ENCODE peak calls at places on chromosomes 7 and 10, in ten cellular contexts. One of them, this sample, is unnamed.
A peak's percentile ranks its signal among the peaks of the same experiment; 100 is the strongest.

GRCh38 chr10:132113206-132113605 is 47.5 kb downstream of the JAKMIP3 start:
- DNase-seq in transverse colon: no peak
- DNase-seq in HepG2: no peak
- DNase-seq in K562: no peak
- DNase-seq in tibial nerve: no peak
- DNase-seq in suprapubic skin: no peak
- DNase-seq in ovary: peak; percentile 4
- DNase-seq in GM12878: no peak
- DNase-seq in SK-N-SH: no peak
- DNase-seq in sigmoid colon: peak; percentile 17
- DNase-seq in this sample: no peak

GRCh38 chr7:157974678-157975230 is 612.9 kb downstream of the PTPRN2 start:
- DNase-seq in transverse colon: no peak
- DNase-seq in HepG2: no peak
- DNase-seq in K562: no peak
- DNase-seq in tibial nerve: no peak
- DNase-seq in suprapubic skin: peak; percentile 18
- DNase-seq in ovary: no peak
- DNase-seq in GM12878: no peak
- DNase-seq in SK-N-SH: no peak
- DNase-seq in sigmoid colon: no peak
- DNase-seq in this sample: no peak

GRCh38 chr7:141600139-141600538 is 48.9 kb downstream of the AGK start:
- DNase-seq in transverse colon: no peak
- DNase-seq in HepG2: peak; percentile 3
- DNase-seq in K562: no peak
- DNase-seq in tibial nerve: no peak
- DNase-seq in suprapubic skin: no peak
- DNase-seq in ovary: no peak
- DNase-seq in GM12878: no peak
- DNase-seq in SK-N-SH: no peak
- DNase-seq in sigmoid colon: no peak
- DNase-seq in this sample: no peak

GRCh38 chr7:618539-619355 is 99.1 kb upstream of the PDGFA start:
- DNase-seq in transverse colon: peak; percentile 72
- DNase-seq in HepG2: peak; percentile 91
- DNase-seq in K562: no peak
- DNase-seq in tibial nerve: no peak
- DNase-seq in suprapubic skin: no peak
- DNase-seq in ovary: no peak
- DNase-seq in GM12878: no peak
- DNase-seq in SK-N-SH: no peak
- DNase-seq in sigmoid colon: no peak
- DNase-seq in this sample: no peak

GRCh38 chr7:29620531-29620930 is 56.9 kb downstream of the PRR15 start:
- DNase-seq in transverse colon: no peak
- DNase-seq in HepG2: no peak
- DNase-seq in K562: no peak
- DNase-seq in tibial nerve: no peak
- DNase-seq in suprapubic skin: no peak
- DNase-seq in ovary: no peak
- DNase-seq in GM12878: no peak
- DNase-seq in SK-N-SH: no peak
- DNase-seq in sigmoid colon: no peak
- DNase-seq in this sample: no peak

GRCh38 chr7:130242198-130243014 is 24.3 kb upstream of the CPA2 start:
- DNase-seq in transverse colon: peak; percentile 59
- DNase-seq in HepG2: peak; percentile 14
- DNase-seq in K562: peak; percentile 81
- DNase-seq in tibial nerve: peak; percentile 41
- DNase-seq in suprapubic skin: no peak
- DNase-seq in ovary: peak; percentile 41
- DNase-seq in GM12878: peak; percentile 17
- DNase-seq in SK-N-SH: peak; percentile 68
- DNase-seq in sigmoid colon: no peak
- DNase-seq in this sample: no peak

GRCh38 chr7:139600306-139600705 is 76.8 kb downstream of the CLEC2L start:
- DNase-seq in transverse colon: no peak
- DNase-seq in HepG2: no peak
- DNase-seq in K562: peak; percentile 33
- DNase-seq in tibial nerve: no peak
- DNase-seq in suprapubic skin: no peak
- DNase-seq in ovary: no peak
- DNase-seq in GM12878: no peak
- DNase-seq in SK-N-SH: no peak
- DNase-seq in sigmoid colon: no peak
- DNase-seq in this sample: no peak

GRCh38 chr10:63703113-63703670 is 182.0 kb downstream of the REEP3 start:
- DNase-seq in transverse colon: no peak
- DNase-seq in HepG2: no peak
- DNase-seq in K562: peak; percentile 48
- DNase-seq in tibial nerve: no peak
- DNase-seq in suprapubic skin: no peak
- DNase-seq in ovary: no peak
- DNase-seq in GM12878: peak; percentile 36
- DNase-seq in SK-N-SH: no peak
- DNase-seq in sigmoid colon: no peak
- DNase-seq in this sample: no peak

GRCh38 chr7:82158327-82158726 is 285.2 kb downstream of the CACNA2D1 start:
- DNase-seq in transverse colon: no peak
- DNase-seq in HepG2: no peak
- DNase-seq in K562: no peak
- DNase-seq in tibial nerve: no peak
- DNase-seq in suprapubic skin: no peak
- DNase-seq in ovary: no peak
- DNase-seq in GM12878: no peak
- DNase-seq in SK-N-SH: no peak
- DNase-seq in sigmoid colon: no peak
- DNase-seq in this sample: no peak

GRCh38 chr10:121096617-121097431 is 245.7 kb downstream of the WDR11 start:
- DNase-seq in transverse colon: peak; percentile 22
- DNase-seq in HepG2: peak; percentile 24
- DNase-seq in K562: peak; percentile 3
- DNase-seq in tibial nerve: peak; percentile 64
- DNase-seq in suprapubic skin: no peak
- DNase-seq in ovary: no peak
- DNase-seq in GM12878: no peak
- DNase-seq in SK-N-SH: no peak
- DNase-seq in sigmoid colon: no peak
- DNase-seq in this sample: no peak

GRCh38 chr10:76523215-76523614 is 1091.8 kb downstream of the LRMDA start:
- DNase-seq in transverse colon: no peak
- DNase-seq in HepG2: no peak
- DNase-seq in K562: no peak
- DNase-seq in tibial nerve: no peak
- DNase-seq in suprapubic skin: no peak
- DNase-seq in ovary: peak; percentile 47
- DNase-seq in GM12878: no peak
- DNase-seq in SK-N-SH: no peak
- DNase-seq in sigmoid colon: peak; percentile 78
- DNase-seq in this sample: no peak

GRCh38 chr7:155207335-155208002 is 90.2 kb upstream of the INSIG1 start:
- DNase-seq in transverse colon: no peak
- DNase-seq in HepG2: no peak
- DNase-seq in K562: no peak
- DNase-seq in tibial nerve: no peak
- DNase-seq in suprapubic skin: no peak
- DNase-seq in ovary: no peak
- DNase-seq in GM12878: no peak
- DNase-seq in SK-N-SH: no peak
- DNase-seq in sigmoid colon: no peak
- DNase-seq in this sample: no peak

GRCh38 chr7:88202278-88202677 is 17.6 kb downstream of the SRI start:
- DNase-seq in transverse colon: no peak
- DNase-seq in HepG2: no peak
- DNase-seq in K562: no peak
- DNase-seq in tibial nerve: no peak
- DNase-seq in suprapubic skin: no peak
- DNase-seq in ovary: no peak
- DNase-seq in GM12878: no peak
- DNase-seq in SK-N-SH: no peak
- DNase-seq in sigmoid colon: no peak
- DNase-seq in this sample: no peak
- H3K36me3 ChIP-seq in transverse colon: peaks cover 53% of the 10 kb centered on the region
- H3K36me3 ChIP-seq in HepG2: no peaks in the 10 kb centered on the region
- H3K36me3 ChIP-seq in K562: peaks cover 40% of the 10 kb centered on the region
- H3K36me3 ChIP-seq in tibial nerve: peaks cover 7% of the 10 kb centered on the region
- H3K36me3 ChIP-seq in suprapubic skin: peaks cover 53% of the 10 kb centered on the region
- H3K36me3 ChIP-seq in ovary: no peaks in the 10 kb centered on the region
- H3K36me3 ChIP-seq in GM12878: peaks cover 34% of the 10 kb centered on the region
- H3K36me3 ChIP-seq in SK-N-SH: peaks cover 55% of the 10 kb centered on the region
- H3K36me3 ChIP-seq in sigmoid colon: peaks cover 54% of the 10 kb centered on the region
- H3K36me3 ChIP-seq in this sample: peaks cover 44% of the 10 kb centered on the region

GRCh38 chr10:119029613-119030420 is at the start of gene NANOS1:
- DNase-seq in transverse colon: no peak
- DNase-seq in HepG2: no peak
- DNase-seq in K562: no peak
- DNase-seq in tibial nerve: no peak
- DNase-seq in suprapubic skin: no peak
- DNase-seq in ovary: no peak
- DNase-seq in GM12878: no peak
- DNase-seq in SK-N-SH: no peak
- DNase-seq in sigmoid colon: no peak
- DNase-seq in this sample: peak; percentile 83
- TF ChIP-seq EP300 in transverse colon: no peak
- TF ChIP-seq EP300 in HepG2: no peak
- TF ChIP-seq EP300 in K562: no peak
- TF ChIP-seq EP300 in tibial nerve: no peak
- TF ChIP-seq EP300 in suprapubic skin: no peak
- TF ChIP-seq EP300 in ovary: no peak
- TF ChIP-seq EP300 in GM12878: no peak
- TF ChIP-seq EP300 in SK-N-SH: no peak
- TF ChIP-seq EP300 in sigmoid colon: no peak
- TF ChIP-seq EP300 in this sample: no peak

DNA sequence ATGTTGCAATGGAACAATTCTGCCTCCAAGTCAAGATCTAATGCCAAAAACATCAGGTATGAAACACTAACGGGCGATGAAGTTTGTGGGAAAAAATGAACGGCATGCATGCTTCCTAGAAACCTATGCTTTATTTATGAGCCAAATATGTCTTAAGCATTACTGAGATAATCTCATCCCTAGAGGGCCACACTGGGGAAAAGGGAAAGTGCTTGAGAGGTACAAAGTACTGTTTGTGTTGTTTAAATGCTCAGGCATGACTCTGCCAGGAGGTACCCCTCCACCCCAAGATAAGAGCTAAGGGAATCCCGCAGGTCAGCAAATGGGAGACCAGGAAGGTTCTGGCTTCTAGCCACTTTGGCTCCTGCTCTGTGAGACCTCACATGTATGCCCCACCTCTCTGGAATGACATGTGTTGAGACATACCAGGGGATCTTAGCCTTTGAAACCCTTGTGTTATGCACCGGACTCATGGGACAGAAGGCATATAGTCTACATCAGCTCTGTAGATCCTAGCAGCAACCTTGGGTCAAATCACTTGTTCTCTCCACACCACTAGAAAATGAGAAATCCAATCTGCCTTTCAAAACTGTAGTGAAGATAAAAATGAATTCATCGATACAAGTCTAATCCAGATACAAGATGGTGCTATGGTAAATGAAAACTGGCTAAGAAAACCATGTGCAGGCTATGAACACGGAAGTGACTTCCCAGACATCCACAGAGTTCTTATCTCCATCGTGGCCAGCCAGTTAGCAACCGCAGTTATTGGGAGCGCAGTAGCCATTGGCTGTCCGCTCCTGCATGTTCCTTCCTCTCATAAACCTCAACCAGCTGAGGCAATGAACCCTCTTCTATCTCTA is 61.0 kb downstream of the CREB3L2 start:
- DNase-seq in transverse colon: peak; percentile 25
- DNase-seq in HepG2: peak; percentile 74
- DNase-seq in K562: peak; percentile 69
- DNase-seq in tibial nerve: no peak
- DNase-seq in suprapubic skin: no peak
- DNase-seq in ovary: no peak
- DNase-seq in GM12878: no peak
- DNase-seq in SK-N-SH: no peak
- DNase-seq in sigmoid colon: no peak
- DNase-seq in this sample: no peak
- H3K4me1 ChIP-seq in transverse colon: peaks cover 11% of the 10 kb centered on the region
- H3K4me1 ChIP-seq in HepG2: peaks cover 98% of the 10 kb centered on the region
- H3K4me1 ChIP-seq in K562: peaks cover 60% of the 10 kb centered on the region
- H3K4me1 ChIP-seq in tibial nerve: peaks cover 58% of the 10 kb centered on the region
- H3K4me1 ChIP-seq in suprapubic skin: peaks cover 41% of the 10 kb centered on the region
- H3K4me1 ChIP-seq in ovary: peaks cover 17% of the 10 kb centered on the region
- H3K4me1 ChIP-seq in GM12878: peaks cover 15% of the 10 kb centered on the region
- H3K4me1 ChIP-seq in SK-N-SH: peaks cover 14% of the 10 kb centered on the region
- H3K4me1 ChIP-seq in sigmoid colon: peaks cover 86% of the 10 kb centered on the region
- H3K4me1 ChIP-seq in this sample: peaks cover 54% of the 10 kb centered on the region

DNA sequence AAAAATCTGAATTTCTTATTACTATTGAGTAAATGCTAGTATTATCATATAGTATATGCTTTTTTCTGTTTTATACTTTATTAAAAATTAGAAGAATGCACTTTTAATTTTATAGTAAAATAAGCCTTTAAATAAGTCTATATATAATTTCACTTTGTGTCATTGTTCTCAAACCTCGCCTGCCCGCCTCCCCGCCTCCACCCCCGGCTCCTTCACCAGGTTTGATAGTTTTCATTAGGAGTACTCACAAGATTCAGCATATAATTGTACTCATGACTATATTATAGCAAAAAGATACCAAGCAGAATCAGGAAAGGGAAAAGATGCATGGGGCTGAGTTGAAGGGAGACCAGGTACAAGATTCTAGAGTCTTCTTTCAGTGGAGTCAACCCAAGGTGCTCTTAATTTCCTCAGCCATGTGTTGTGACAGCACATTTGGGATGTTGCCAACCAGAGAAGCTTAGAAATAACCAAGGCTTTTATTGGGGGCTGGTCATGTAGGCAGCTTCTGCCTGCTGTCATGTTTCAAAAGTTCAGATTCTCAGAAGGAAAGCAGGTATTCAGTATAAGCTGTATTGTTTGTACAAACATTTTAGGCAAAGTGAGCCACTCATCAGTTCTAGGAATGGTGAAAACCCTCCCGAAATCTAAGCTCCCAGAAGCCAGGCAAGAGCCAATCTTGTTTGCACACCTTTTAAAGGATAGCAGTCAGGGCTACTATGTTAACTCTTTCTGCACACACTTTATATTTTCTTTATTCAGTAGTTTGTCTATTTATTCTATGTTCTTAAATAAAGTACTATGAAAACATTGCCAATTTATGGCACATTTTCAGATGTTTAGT is 12.3 kb downstream of the NHLRC2 start:
- DNase-seq in transverse colon: no peak
- DNase-seq in HepG2: no peak
- DNase-seq in K562: peak; percentile 67
- DNase-seq in tibial nerve: no peak
- DNase-seq in suprapubic skin: no peak
- DNase-seq in ovary: no peak
- DNase-seq in GM12878: no peak
- DNase-seq in SK-N-SH: no peak
- DNase-seq in sigmoid colon: no peak
- DNase-seq in this sample: no peak
- H3K36me3 ChIP-seq in transverse colon: peaks cover 6% of the 10 kb centered on the region
- H3K36me3 ChIP-seq in HepG2: no peaks in the 10 kb centered on the region
- H3K36me3 ChIP-seq in K562: peaks cover 38% of the 10 kb centered on the region
- H3K36me3 ChIP-seq in tibial nerve: no peaks in the 10 kb centered on the region
- H3K36me3 ChIP-seq in suprapubic skin: peaks cover 3% of the 10 kb centered on the region
- H3K36me3 ChIP-seq in ovary: no peaks in the 10 kb centered on the region
- H3K36me3 ChIP-seq in GM12878: peaks cover 8% of the 10 kb centered on the region
- H3K36me3 ChIP-seq in SK-N-SH: peaks cover 35% of the 10 kb centered on the region
- H3K36me3 ChIP-seq in sigmoid colon: peaks cover 3% of the 10 kb centered on the region
- H3K36me3 ChIP-seq in this sample: peaks cover 15% of the 10 kb centered on the region